ENCODE peak calls at places on chromosomes 12 and 14, in eight cellular contexts. A, W, F, N, X, P, D and T are unnamed samples.
A peak's percentile ranks its signal among the peaks of the same experiment; 100 is the strongest.

GRCh38 chr14:102262894-102263462 is 42.0 kb downstream of the MOK start:
- DNase-seq in A (no peak), W (no peak), F (no peak), N (no peak), X (no peak), P (no peak), D (no peak), T (no peak)

GRCh38 chr12:56998981-56999380 is 7.4 kb downstream of the ZBTB39 start:
- DNase-seq in A (peak; percentile 66), W (no peak), F (no peak), N (no peak), X (no peak), P (no peak), D (no peak), T (no peak)

GRCh38 chr12:121711925-121712461 is 559 bp upstream of the TMEM120B start:
- DNase-seq in A (peak; percentile 24), W (no peak), F (no peak), N (peak; percentile 28), X (no peak), P (peak; percentile 40), D (no peak), T (no peak)

GRCh38 chr12:58712981-58713380 is 207.3 kb downstream of the LRIG3 start:
- DNase-seq in A (no peak), W (no peak), F (no peak), N (no peak), X (no peak), P (no peak), D (no peak), T (no peak)

GRCh38 chr14:74492413-74493342 is at the start of gene NPC2:
- DNase-seq in A (no peak), W (no peak), F (no peak), N (no peak), X (no peak), P (no peak), D (no peak), T (peak; percentile 5)

GRCh38 chr14:58815046-58815701 is 177.4 kb downstream of the DACT1 start:
- DNase-seq in A (no peak), W (no peak), F (no peak), N (no peak), X (no peak), P (no peak), D (no peak), T (no peak)

GRCh38 chr12:46524778-46525177 is 152.2 kb upstream of the SLC38A2 start:
- DNase-seq in A (no peak), W (peak; percentile 84), F (no peak), N (peak; percentile 87), X (no peak), P (peak; percentile 34), D (no peak), T (no peak)

GRCh38 chr12:2510066-2510465 is 284.7 kb upstream of the FKBP4 start:
- DNase-seq in A (no peak), W (no peak), F (no peak), N (no peak), X (no peak), P (no peak), D (no peak), T (no peak)

GRCh38 chr14:32075636-32076277 is 1.3 kb upstream of the ARHGAP5 start:
- DNase-seq in A (no peak), W (peak; percentile 5), F (no peak), N (peak; percentile 50), X (no peak), P (peak; percentile 64), D (no peak), T (no peak)

GRCh38 chr12:103994235-103994634 is 28.6 kb downstream of the TDG start:
- DNase-seq in A (no peak), W (no peak), F (no peak), N (no peak), X (no peak), P (no peak), D (no peak), T (no peak)

GRCh38 chr12:32847287-32847686 is 49.3 kb downstream of the PKP2 start:
- DNase-seq in A (no peak), W (no peak), F (no peak), N (no peak), X (no peak), P (no peak), D (no peak), T (no peak)

GRCh38 chr12:2169489-2169888 is 116.7 kb downstream of the CACNA1C start:
- DNase-seq in A (no peak), W (no peak), F (no peak), N (peak; percentile 23), X (no peak), P (no peak), D (no peak), T (no peak)

GRCh38 chr14:93946104-93946503 is 19.0 kb downstream of the FAM181A start:
- DNase-seq in A (no peak), W (no peak), F (no peak), N (no peak), X (no peak), P (no peak), D (no peak), T (no peak)

GRCh38 chr12:117450186-117450585 is 88.8 kb upstream of the NOS1 start:
- DNase-seq in A (no peak), W (no peak), F (no peak), N (no peak), X (no peak), P (no peak), D (no peak), T (no peak)

GRCh38 chr12:2960996-2961616 is 1.9 kb downstream of the TEAD4 start:
- DNase-seq in A (no peak), W (no peak), F (no peak), N (no peak), X (no peak), P (no peak), D (no peak), T (no peak)

GRCh38 chr14:104361101-104361591 is 218.4 kb upstream of the C14orf180 start:
- DNase-seq in A (no peak), W (no peak), F (no peak), N (no peak), X (no peak), P (no peak), D (no peak), T (no peak)

GRCh38 chr12:28611115-28611435 is 420.8 kb downstream of the CCDC91 start:
- DNase-seq in A (no peak), W (peak; percentile 52), F (no peak), N (no peak), X (no peak), P (no peak), D (no peak), T (peak; percentile 36)

GRCh38 chr12:120119395-120119973 is 2.9 kb upstream of the RAB35 start:
- DNase-seq in A (peak; percentile 71), W (no peak), F (no peak), N (no peak), X (no peak), P (no peak), D (no peak), T (no peak)

GRCh38 chr14:53152909-53153701 is at the start of gene DDHD1:
- DNase-seq in A (peak; percentile 81), W (peak; percentile 35), F (peak; percentile 83), N (peak; percentile 73), X (peak; percentile 44), P (peak; percentile 80), D (peak; percentile 34), T (peak; percentile 84)

GRCh38 chr12:111268738-111269572 is 99.9 kb downstream of the PHETA1 start:
- DNase-seq in A (peak; percentile 9), W (no peak), F (no peak), N (no peak), X (no peak), P (no peak), D (peak; percentile 3), T (no peak)

GRCh38 chr14:33647385-33647786 is 303.5 kb downstream of the EGLN3 start:
- DNase-seq in A (no peak), W (peak; percentile 95), F (no peak), N (no peak), X (no peak), P (peak; percentile 16), D (no peak), T (no peak)

GRCh38 chr14:54435500-54435981 is 5.6 kb downstream of the CNIH1 start:
- DNase-seq in A (no peak), W (no peak), F (no peak), N (no peak), X (no peak), P (no peak), D (no peak), T (no peak)

GRCh38 chr12:33832900-33833299 is 189.4 kb upstream of the ALG10 start:
- DNase-seq in A (no peak), W (no peak), F (no peak), N (no peak), X (no peak), P (no peak), D (no peak), T (no peak)

GRCh38 chr12:32120419-32120818 is 13.8 kb downstream of the BICD1 start:
- DNase-seq in A (no peak), W (no peak), F (no peak), N (no peak), X (no peak), P (no peak), D (no peak), T (no peak)